ENCODE peak calls at places on chromosome 17, in nine cellular contexts. E is uterus, P is body of pancreas, Q is NB4, W is esophagus squamous epithelium, J is stomach, Z is GM12891, H is endothelial cell of umbilical vein, M is HCT116. Y is an unnamed sample.

GRCh38 chr17:14061666-14062560 is 7.4 kb upstream of the COX10 start:
- DNase-seq in W (no peak), P (no peak), E (no peak), H (peak), Q (no peak), M (no peak), Z (no peak), J (no peak), Y (peak)

GRCh38 chr17:64685705-64686104 is 23.6 kb upstream of the SMURF2 start:
- DNase-seq in J (no peak), H (no peak), Z (no peak), M (no peak), W (no peak), Q (no peak), E (no peak), P (no peak), Y (no peak)

GRCh38 chr17:60393840-60394529 is 2.1 kb upstream of the USP32 start:
- DNase-seq in E (no peak), M (no peak), Z (no peak), P (no peak), W (no peak), J (no peak), Q (peak), H (no peak), Y (no peak)

GRCh38 chr17:7552621-7553051 is 3.8 kb downstream of the TNFSF12 start:
- DNase-seq in Z (peak), W (no peak), Q (no peak), P (no peak), E (no peak), J (no peak), H (no peak), M (no peak), Y (no peak)

GRCh38 chr17:628507-628941 is 86.1 kb downstream of the VPS53 start:
- DNase-seq in H (no peak), W (no peak), M (no peak), P (no peak), J (no peak), Z (no peak), Q (peak), E (peak), Y (no peak)

GRCh38 chr17:43823350-43824084 is 9.4 kb downstream of the MPP3 start:
- DNase-seq in M (no peak), P (no peak), E (peak), J (peak), Z (no peak), H (no peak), W (no peak), Q (no peak), Y (no peak)

GRCh38 chr17:9215465-9215864 is 194.2 kb downstream of the NTN1 start:
- DNase-seq in Z (no peak), P (no peak), E (no peak), H (no peak), J (no peak), Q (no peak), M (no peak), W (no peak), Y (no peak)

GRCh38 chr17:32298721-32299578 is 33.3 kb downstream of the RHBDL3 start:
- DNase-seq in Q (no peak), Z (no peak), E (no peak), J (no peak), H (no peak), P (no peak), W (no peak), M (no peak), Y (no peak)

GRCh38 chr17:79340286-79340685 is 265.7 kb downstream of the ENGASE start:
- DNase-seq in H (no peak), Q (no peak), W (no peak), E (no peak), P (no peak), J (no peak), Z (peak), M (no peak), Y (no peak)

GRCh38 chr17:65557349-65558310 is 3.8 kb downstream of the AXIN2 start:
- DNase-seq in W (no peak), E (no peak), H (no peak), Q (no peak), Z (no peak), J (no peak), P (no peak), M (peak), Y (no peak)

GRCh38 chr17:79117905-79118487 is 43.4 kb downstream of the ENGASE start:
- DNase-seq in Q (no peak), P (no peak), M (no peak), E (no peak), W (no peak), H (no peak), Z (no peak), J (no peak), Y (no peak)

GRCh38 chr17:64291268-64291851 is 28.3 kb upstream of the TEX2 start:
- DNase-seq in J (no peak), E (no peak), Z (no peak), W (no peak), Q (peak), H (no peak), M (no peak), P (no peak), Y (no peak)

GRCh38 chr17:10115536-10115932 is 82.9 kb downstream of the GAS7 start:
- DNase-seq in M (no peak), J (no peak), H (no peak), P (no peak), Q (no peak), Z (no peak), W (no peak), E (no peak), Y (no peak)

GRCh38 chr17:40355123-40355803 is 9.3 kb downstream of the GJD3 start:
- DNase-seq in E (peak), M (no peak), H (peak), Z (peak), W (no peak), P (peak), J (peak), Q (peak), Y (peak)

GRCh38 chr17:40554646-40555295 is 10.5 kb downstream of the CCR7 start:
- DNase-seq in Z (no peak), W (no peak), M (no peak), E (peak), Q (no peak), H (no peak), J (peak), P (no peak), Y (no peak)

GRCh38 chr17:51647873-51648272 is 387.5 kb downstream of the UTP18 start:
- DNase-seq in M (no peak), J (no peak), E (no peak), Q (no peak), P (no peak), H (no peak), Z (no peak), W (no peak), Y (no peak)

GRCh38 chr17:1087381-1088241 is 90.7 kb downstream of the TIMM22 start:
- DNase-seq in E (peak), Z (no peak), Q (no peak), P (peak), H (peak), M (no peak), J (peak), W (no peak), Y (peak)

GRCh38 chr17:7014995-7015586 is 2.7 kb downstream of the RNASEK start:
- DNase-seq in P (no peak), Q (peak), Z (no peak), H (no peak), E (no peak), J (no peak), M (no peak), W (no peak), Y (peak)

GRCh38 chr17:69879576-69879975 is 195.4 kb upstream of the KCNJ16 start:
- DNase-seq in H (no peak), W (no peak), J (no peak), Z (no peak), P (no peak), Q (no peak), E (no peak), M (no peak), Y (no peak)

GRCh38 chr17:40443196-40443987 is at the start of gene IGFBP4:
- DNase-seq in J (peak), Z (peak), M (no peak), P (peak), W (no peak), H (peak), Q (peak), E (peak), Y (peak)

GRCh38 chr17:49659983-49660382 is 17.9 kb downstream of the SPOP start:
- DNase-seq in M (no peak), P (no peak), E (no peak), Q (no peak), H (no peak), Z (no peak), W (no peak), J (no peak), Y (no peak)

GRCh38 chr17:39011907-39012468 is 44.8 kb upstream of the FBXO47 start:
- DNase-seq in E (no peak), W (no peak), J (no peak), Q (no peak), M (no peak), Z (no peak), P (no peak), H (no peak), Y (no peak)

GRCh38 chr17:18069101-18069500 is 18.6 kb upstream of the DRG2 start:
- DNase-seq in Z (no peak), H (no peak), J (no peak), M (peak), Q (no peak), W (no peak), P (no peak), E (no peak), Y (no peak)

GRCh38 chr17:36542755-36543154 is 2.0 kb upstream of the GGNBP2 start:
- DNase-seq in M (no peak), Z (no peak), E (no peak), J (no peak), H (no peak), W (no peak), P (no peak), Q (no peak), Y (no peak)

GRCh38 chr17:76354747-76355310 is 1.1 kb upstream of the PRPSAP1 start:
- DNase-seq in J (no peak), M (no peak), P (no peak), H (no peak), Q (peak), E (no peak), Z (no peak), W (no peak), Y (no peak)

GRCh38 chr17:75830168-75831031 is 13.8 kb downstream of the UNC13D start:
- DNase-seq in Z (no peak), E (no peak), J (no peak), H (no peak), P (no peak), W (no peak), Q (no peak), M (no peak), Y (no peak)

GRCh38 chr17:32259596-32259995 is 6.0 kb upstream of the RHBDL3 start:
- DNase-seq in M (no peak), P (no peak), Z (no peak), W (no peak), Q (no peak), E (no peak), H (no peak), J (no peak), Y (peak)

GRCh38 chr17:21395764-21396163 is 19.6 kb downstream of the KCNJ12 start:
- DNase-seq in Q (no peak), P (no peak), M (no peak), W (no peak), H (no peak), Z (no peak), E (no peak), J (no peak), Y (no peak)

GRCh38 chr17:69565447-69565846 is 150.9 kb downstream of the MAP2K6 start:
- DNase-seq in P (no peak), H (no peak), Z (no peak), E (no peak), W (no peak), Q (no peak), M (no peak), J (no peak), Y (no peak)

GRCh38 chr17:58539703-58540102 is 25.3 kb upstream of the MTMR4 start:
- DNase-seq in W (no peak), J (no peak), E (no peak), Z (no peak), P (no peak), M (no peak), Q (no peak), H (no peak), Y (no peak)

GRCh38 chr17:73013816-73014663 is 78.4 kb downstream of the SLC39A11 start:
- DNase-seq in E (no peak), W (no peak), P (no peak), J (no peak), M (peak), Z (no peak), H (no peak), Q (peak), Y (peak)

GRCh38 chr17:61474235-61474927 is 22.2 kb downstream of the TBX4 start:
- DNase-seq in P (no peak), Q (no peak), J (no peak), Z (no peak), H (no peak), M (no peak), W (no peak), E (no peak), Y (no peak)

GRCh38 chr17:66713533-66714042 is 121.3 kb upstream of the CACNG5 start:
- DNase-seq in W (no peak), P (no peak), Q (no peak), Z (no peak), J (no peak), H (no peak), E (no peak), M (no peak), Y (no peak)

GRCh38 chr17:8398980-8399379 is 1.4 kb upstream of the RNF222 start:
- DNase-seq in Z (no peak), W (no peak), Q (no peak), J (no peak), M (no peak), H (no peak), P (no peak), E (no peak), Y (no peak)

GRCh38 chr17:17684901-17685774 is 3.9 kb downstream of the RAI1 start:
- DNase-seq in H (peak), Z (no peak), J (peak), W (no peak), E (peak), M (no peak), Q (no peak), P (peak), Y (no peak)

GRCh38 chr17:77857306-77857555 is 101.3 kb upstream of the TNRC6C start:
- DNase-seq in M (no peak), Q (no peak), Z (no peak), P (no peak), E (no peak), W (no peak), H (no peak), J (no peak), Y (no peak)

GRCh38 chr17:31424944-31425582 is 33.6 kb downstream of the RAB11FIP4 start:
- DNase-seq in J (peak), Z (no peak), M (no peak), E (no peak), W (no peak), H (peak), Q (no peak), P (peak), Y (no peak)

GRCh38 chr17:3802461-3803307 is 1.7 kb upstream of the ITGAE start:
- DNase-seq in H (no peak), Z (no peak), E (peak), M (no peak), P (no peak), J (no peak), Q (no peak), W (no peak), Y (peak)
- TF ChIP-seq POLR2A in H (no peak), Z (no peak), E (no peak), M (no peak), P (no peak), J (no peak), Q (no peak), W (no peak), Y (no peak)

GRCh38 chr17:5416886-5417285 is 2.6 kb downstream of the NUP88 start:
- DNase-seq in E (no peak), P (no peak), H (no peak), J (no peak), M (no peak), Z (no peak), Q (no peak), W (no peak), Y (no peak)

GRCh38 chr17:5419356-5419958 is at the start of gene NUP88:
- DNase-seq in Z (peak), P (peak), W (peak), H (peak), J (peak), E (peak), M (peak), Q (peak), Y (peak)

GRCh38 chr17:5418858-5419355 is 555 bp downstream of the NUP88 start:
- DNase-seq in P (peak), M (no peak), E (no peak), J (peak), W (no peak), Z (peak), H (peak), Q (peak), Y (no peak)

GRCh38 chr17:5422505-5422904 is 2.5 kb downstream of the RPAIN start:
- DNase-seq in E (no peak), W (no peak), Q (no peak), M (peak), J (no peak), H (no peak), Z (no peak), P (no peak), Y (peak)

DNA sequence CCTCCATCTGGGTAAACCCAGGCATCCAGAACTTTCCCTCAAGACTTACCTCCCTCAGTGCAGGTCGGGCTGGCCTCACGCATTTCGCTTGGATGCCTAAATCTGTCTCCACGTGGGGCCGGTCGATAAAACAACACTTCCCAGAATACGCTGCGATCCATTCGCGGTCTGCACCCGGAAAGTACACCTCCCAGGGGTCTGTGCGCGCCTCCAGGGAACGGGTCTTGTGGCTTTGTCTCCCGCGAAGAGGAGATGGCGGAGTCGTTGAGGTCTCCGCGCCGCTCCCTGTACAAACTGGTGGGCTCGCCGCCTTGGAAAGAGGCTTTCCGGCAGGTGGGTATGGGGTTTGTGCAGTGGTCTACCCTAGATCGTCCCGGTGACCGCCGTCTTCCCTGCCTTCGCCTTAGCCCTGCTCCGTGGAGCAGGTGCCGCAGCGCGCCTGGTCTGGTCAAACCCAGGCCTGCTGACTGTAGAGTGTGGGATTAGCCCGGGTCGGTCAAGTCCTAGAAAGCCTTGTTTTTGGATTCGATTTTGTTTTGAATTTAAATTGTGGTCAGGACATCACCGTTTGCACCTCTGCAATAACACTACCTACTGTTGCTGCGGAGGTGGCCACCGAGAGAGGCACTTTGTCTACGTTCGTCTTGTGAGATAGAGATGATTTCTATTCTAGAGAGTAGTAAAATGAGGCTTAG is at the start of gene RPAIN:
- DNase-seq in H (no peak), Q (peak), M (peak), J (peak), E (peak), Z (peak), P (peak), W (peak), Y (peak)
- TF ChIP-seq POLR2A in H (peak), Q (peak), M (peak), J (peak), E (peak), Z (peak), P (peak), W (peak), Y (peak)

GRCh38 chr17:41864837-41865595 is at the start of gene KLHL11:
- DNase-seq in H (peak), W (peak), M (peak), P (peak), Z (peak), J (peak), E (peak), Q (peak), Y (peak)
- TF ChIP-seq POLR2A in H (peak), W (no peak), M (peak), P (peak), Z (peak), J (no peak), E (peak), Q (peak), Y (peak)

GRCh38 chr17:67754001-67754400 is 36.3 kb downstream of the NOL11 start:
- DNase-seq in J (no peak), H (no peak), W (no peak), M (no peak), P (no peak), E (no peak), Z (no peak), Q (no peak), Y (no peak)

GRCh38 chr17:67753026-67753425 is 35.3 kb downstream of the NOL11 start:
- DNase-seq in H (no peak), E (no peak), W (no peak), P (no peak), M (no peak), Z (no peak), Q (no peak), J (no peak), Y (no peak)

GRCh38 chr17:67750067-67750466 is 32.3 kb downstream of the NOL11 start:
- DNase-seq in E (no peak), Z (no peak), Q (no peak), J (no peak), H (no peak), M (no peak), W (no peak), P (no peak), Y (no peak)

GRCh38 chr17:67746704-67747571 is 29.2 kb downstream of the NOL11 start:
- DNase-seq in M (no peak), W (no peak), J (no peak), P (no peak), E (no peak), Z (no peak), Q (no peak), H (peak), Y (no peak)

GRCh38 chr17:67751101-67752074 is 33.7 kb downstream of the NOL11 start:
- DNase-seq in Q (no peak), P (no peak), W (no peak), M (no peak), H (no peak), E (no peak), Z (no peak), J (no peak), Y (no peak)
- TF ChIP-seq POLR2A in Q (no peak), P (no peak), W (no peak), M (no peak), H (no peak), E (no peak), Z (no peak), J (no peak), Y (no peak)

GRCh38 chr17:81030726-81031570 is 4.0 kb upstream of the BAIAP2 start:
- DNase-seq in M (no peak), Z (peak), W (no peak), P (no peak), Q (no peak), E (no peak), H (peak), J (no peak), Y (no peak)
- TF ChIP-seq POLR2A in M (no peak), Z (no peak), W (no peak), P (no peak), Q (no peak), E (no peak), H (no peak), J (no peak), Y (no peak)

DNA sequence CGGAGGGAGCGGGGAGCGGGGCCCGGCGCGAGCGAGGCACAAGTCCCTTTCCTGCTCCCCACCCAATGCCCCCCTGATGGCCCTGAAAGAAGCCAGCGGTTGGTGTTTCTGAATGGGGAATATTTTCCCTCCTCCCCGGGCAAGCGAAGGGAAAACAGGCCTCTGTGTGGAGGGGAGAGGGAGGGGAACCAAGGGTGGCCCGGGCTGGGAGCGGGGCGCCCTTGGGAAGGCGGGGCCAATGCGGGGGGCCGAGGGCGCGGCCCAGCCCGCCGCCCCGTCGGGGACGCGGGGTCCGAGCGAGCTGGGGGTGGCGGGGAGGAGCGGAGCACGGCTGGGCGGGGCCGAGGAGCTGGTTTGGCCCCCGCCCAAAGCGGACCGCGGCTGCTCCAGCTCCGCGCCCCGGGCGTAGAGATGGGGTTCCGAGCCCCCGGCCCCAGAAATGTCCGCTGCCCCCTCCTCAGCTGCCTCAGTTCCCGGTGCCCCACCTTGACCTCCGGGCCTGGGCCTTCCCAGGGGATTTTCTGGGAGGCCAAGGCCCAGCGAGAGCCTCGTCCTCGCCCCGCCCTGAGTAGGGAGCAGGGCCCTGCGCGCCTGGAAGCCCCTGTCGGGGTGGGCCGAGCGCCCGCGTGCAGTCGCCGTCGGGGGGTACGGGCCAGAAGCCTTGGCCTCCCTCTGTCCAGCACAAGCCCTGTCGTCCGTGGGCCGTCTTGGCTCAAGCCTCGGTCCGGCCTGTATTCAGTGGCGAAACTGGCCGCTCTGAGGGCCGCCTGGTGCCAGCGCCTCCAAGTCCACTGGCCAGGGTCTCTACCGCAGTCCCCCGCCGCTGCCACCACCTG is 3.9 kb upstream of the HEXIM1 start:
- DNase-seq in H (no peak), W (no peak), Z (no peak), Q (peak), J (peak), M (no peak), E (peak), P (no peak), Y (no peak)
- TF ChIP-seq POLR2A in H (peak), W (no peak), Z (no peak), Q (no peak), J (no peak), M (no peak), E (no peak), P (no peak), Y (no peak)

GRCh38 chr17:82734987-82735866 is at the start of gene FN3K:
- DNase-seq in Q (no peak), M (no peak), H (peak), J (peak), W (no peak), Z (no peak), P (peak), E (peak), Y (no peak)
- TF ChIP-seq POLR2A in Q (no peak), M (no peak), H (peak), J (no peak), W (no peak), Z (no peak), P (peak), E (peak), Y (peak)

Y was measured in H54.